ENCODE peak calls at places on chromosomes 5 and 9, in nine cellular contexts. X is H54; E is CD4-positive, CD25-positive, alpha-beta regulatory T cell; K is stomach; S is GM12865; I is HT-29; V is stimulated activated CD4-positive, alpha-beta T cell treated with anti-CD3 and anti-CD28 coated beads, Interleukin-12 subunit alpha, Interleukin-12 subunit beta, amount 100 ng/mL, for 4 hours; A is activated CD8-positive, alpha-beta memory T cell treated with anti-CD3 and anti-CD28 coated beads, Interleukin-2, amount 50 U/mL, for 4 hours; B is AG20443. P is an unnamed sample.

GRCh38 chr5:83145241-83145640 is 67.9 kb downstream of the XRCC4 start:
- DNase-seq in A (no peak), X (no peak), I (no peak), V (no peak), K (no peak), E (no peak), B (no peak), S (no peak), P (no peak)

GRCh38 chr5:102921341-102922047 is 166.4 kb downstream of the PAM start:
- DNase-seq in X (no peak), B (peak; percentile 24), S (no peak), V (no peak), I (no peak), A (no peak), E (no peak), K (no peak), P (no peak)

GRCh38 chr9:113428062-113428600 is 17.6 kb downstream of the C9orf43 start:
- DNase-seq in K (no peak), S (no peak), E (no peak), A (no peak), X (no peak), B (no peak), V (no peak), I (no peak), P (no peak)

GRCh38 chr9:133706651-133707050 is 31.5 kb downstream of the SARDH start:
- DNase-seq in X (no peak), S (no peak), V (no peak), K (no peak), A (no peak), B (no peak), E (no peak), I (no peak), P (no peak)

GRCh38 chr5:150623878-150624216 is 16.6 kb upstream of the SYNPO start:
- DNase-seq in A (no peak), K (no peak), X (no peak), B (no peak), I (no peak), V (no peak), E (no peak), S (no peak), P (no peak)

GRCh38 chr5:95715799-95716461 is 15.2 kb upstream of the RHOBTB3 start:
- DNase-seq in X (no peak), B (peak; percentile 67), S (peak; percentile 50), K (no peak), V (no peak), I (peak; percentile 30), A (no peak), E (peak; percentile 16), P (no peak)

GRCh38 chr5:97979740-97980139 is 793.7 kb upstream of the RGMB start:
- DNase-seq in E (no peak), A (no peak), V (no peak), I (no peak), S (no peak), B (peak; percentile 8), X (no peak), K (no peak), P (no peak)

GRCh38 chr9:19994296-19994695 is 205.5 kb upstream of the SLC24A2 start:
- DNase-seq in B (no peak), S (no peak), K (no peak), E (no peak), V (no peak), X (peak; percentile 12), I (no peak), A (no peak), P (no peak)

GRCh38 chr5:36392818-36393217 is 91.1 kb upstream of the RANBP3L start:
- DNase-seq in B (peak; percentile 68), E (no peak), A (no peak), K (no peak), X (no peak), I (no peak), V (no peak), S (no peak), P (no peak)

GRCh38 chr9:95047452-95048224 is 269.9 kb downstream of the FANCC start:
- DNase-seq in V (no peak), X (no peak), B (no peak), E (no peak), A (no peak), I (no peak), K (no peak), S (no peak), P (no peak)

GRCh38 chr5:80565330-80565729 is 4.8 kb downstream of the ANKRD34B start:
- DNase-seq in E (no peak), V (no peak), K (no peak), A (no peak), I (no peak), X (no peak), B (no peak), S (no peak), P (no peak)

GRCh38 chr9:9523476-9523875 is 1089.3 kb downstream of the PTPRD start:
- DNase-seq in V (no peak), B (no peak), I (no peak), S (no peak), A (no peak), E (no peak), X (no peak), K (no peak), P (no peak)

GRCh38 chr5:25550793-25551192 is 906.0 kb upstream of the CDH10 start:
- DNase-seq in S (no peak), K (no peak), E (no peak), B (no peak), X (no peak), V (no peak), I (no peak), A (no peak), P (no peak)

GRCh38 chr9:20321683-20322082 is 300.6 kb downstream of the MLLT3 start:
- DNase-seq in B (no peak), I (no peak), X (no peak), A (peak; percentile 36), V (no peak), S (no peak), K (no peak), E (peak; percentile 95), P (no peak)

GRCh38 chr9:128372188-128372641 is 1.0 kb downstream of the URM1 start:
- DNase-seq in B (no peak), K (no peak), A (no peak), S (no peak), V (no peak), X (no peak), I (peak; percentile 21), E (peak; percentile 28), P (no peak)

GRCh38 chr5:1814183-1815020 is 13.2 kb downstream of the NDUFS6 start:
- DNase-seq in V (no peak), X (no peak), E (no peak), I (no peak), A (no peak), S (no peak), K (no peak), B (no peak), P (no peak)

GRCh38 chr5:27682600-27682999 is 644.2 kb upstream of the CDH9 start:
- DNase-seq in K (no peak), I (peak; percentile 50), E (no peak), V (no peak), A (no peak), B (no peak), S (no peak), X (no peak), P (no peak)

GRCh38 chr5:88813805-88814584 is 69.0 kb downstream of the MEF2C start:
- DNase-seq in A (no peak), X (no peak), V (no peak), B (no peak), I (no peak), S (no peak), K (no peak), E (no peak), P (no peak)

GRCh38 chr5:10914741-10915480 is 153.9 kb upstream of the DAP start:
- DNase-seq in I (no peak), S (no peak), A (no peak), E (no peak), K (no peak), B (peak; percentile 25), V (no peak), X (no peak), P (no peak)

GRCh38 chr5:164191240-164191639 is 685.8 kb downstream of the MAT2B start:
- DNase-seq in I (peak; percentile 54), S (no peak), A (no peak), X (no peak), V (no peak), K (peak; percentile 60), B (no peak), E (no peak), P (peak; percentile 54)

GRCh38 chr9:119961774-119962408 is 592.7 kb upstream of the BRINP1 start:
- DNase-seq in I (peak; percentile 72), V (peak; percentile 3), E (no peak), A (no peak), S (peak; percentile 30), X (peak; percentile 21), K (peak; percentile 63), B (peak; percentile 39), P (no peak)

GRCh38 chr9:87201316-87201715 is 254.0 kb upstream of the GAS1 start:
- DNase-seq in S (no peak), X (no peak), E (no peak), V (no peak), K (no peak), I (no peak), A (no peak), B (peak; percentile 43), P (no peak)

GRCh38 chr5:130099001-130099400 is 194.7 kb downstream of the CHSY3 start:
- DNase-seq in V (no peak), K (no peak), E (no peak), I (no peak), X (no peak), S (no peak), A (no peak), B (no peak), P (no peak)

GRCh38 chr5:82855893-82856292 is 221.3 kb downstream of the TMEM167A start:
- DNase-seq in A (no peak), V (no peak), E (no peak), K (no peak), X (no peak), B (no peak), S (no peak), I (peak; percentile 15), P (no peak)

GRCh38 chr5:148070621-148071020 is 6.8 kb downstream of the SPINK5 start:
- DNase-seq in E (no peak), I (no peak), A (no peak), S (no peak), X (no peak), B (no peak), K (no peak), V (no peak), P (no peak)

GRCh38 chr5:176625966-176626875 is 4.1 kb downstream of the SNCB start:
- DNase-seq in A (no peak), V (no peak), X (no peak), E (no peak), S (no peak), K (peak; percentile 41), B (no peak), I (no peak), P (no peak)

GRCh38 chr9:74284596-74284995 is 212.5 kb upstream of the RORB start:
- DNase-seq in E (no peak), S (no peak), I (no peak), B (no peak), K (no peak), X (no peak), A (no peak), V (no peak), P (no peak)

GRCh38 chr5:140362875-140363630 is 3.1 kb downstream of the SLC4A9 start:
- DNase-seq in S (peak; percentile 85), E (peak; percentile 81), K (peak; percentile 88), X (peak; percentile 72), A (peak; percentile 84), B (peak; percentile 90), V (peak; percentile 84), I (peak; percentile 92), P (peak; percentile 9)

GRCh38 chr9:136668983-136669790 is 6.5 kb downstream of the EGFL7 start:
- DNase-seq in S (no peak), E (peak; percentile 14), X (peak; percentile 94), V (no peak), B (peak; percentile 53), K (no peak), I (no peak), A (no peak), P (no peak)

GRCh38 chr9:128282500-128282899 is 6.4 kb downstream of the SWI5 start:
- DNase-seq in B (peak; percentile 43), X (no peak), S (no peak), I (no peak), V (no peak), K (no peak), E (no peak), A (no peak), P (no peak)

GRCh38 chr5:124755565-124755964 is 9.1 kb upstream of the ZNF608 start:
- DNase-seq in K (no peak), A (no peak), X (no peak), S (no peak), I (no peak), B (peak; percentile 55), V (no peak), E (no peak), P (no peak)